ENCODE peak calls at places on chromosome 21, in five cellular contexts. Q is foreskin fibroblast, C is GM12865, G is BE2C, E is AG04450. B is an unnamed sample.

GRCh38 chr21:21860888-21861287 is 862.7 kb downstream of the NCAM2 start:
- DNase-seq in Q (peak), C (no peak), G (no peak), E (no peak), B (no peak)

GRCh38 chr21:42271065-42271464 is 44.1 kb downstream of the TFF3 start:
- DNase-seq in Q (no peak), C (no peak), G (no peak), E (no peak), B (no peak)

GRCh38 chr21:33396966-33397365 is 6.2 kb upstream of the IFNGR2 start:
- DNase-seq in Q (peak), C (no peak), G (no peak), E (no peak), B (peak)

GRCh38 chr21:44090332-44090731 is 16.9 kb upstream of the PWP2 start:
- DNase-seq in Q (no peak), C (no peak), G (no peak), E (no peak), B (no peak)

GRCh38 chr21:34337741-34338140 is 26.1 kb upstream of the KCNE2 start:
- DNase-seq in Q (no peak), C (no peak), G (no peak), E (no peak), B (peak)

GRCh38 chr21:44849616-44850130 is 23.8 kb downstream of the PTTG1IP start:
- DNase-seq in Q (no peak), C (no peak), G (no peak), E (no peak), B (no peak)

GRCh38 chr21:35321322-35322200 is 272.5 kb upstream of the RUNX1 start:
- DNase-seq in Q (no peak), C (peak), G (no peak), E (no peak), B (no peak)

GRCh38 chr21:33550772-33551660 is 8.2 kb downstream of the SON start:
- DNase-seq in Q (no peak), C (no peak), G (no peak), E (no peak), B (no peak)

GRCh38 chr21:41431788-41432548 is 5.9 kb downstream of the MX1 start:
- DNase-seq in Q (no peak), C (peak), G (peak), E (no peak), B (no peak)

GRCh38 chr21:45027241-45028196 is 46.9 kb upstream of the ADARB1 start:
- DNase-seq in Q (no peak), C (no peak), G (peak), E (no peak), B (no peak)

GRCh38 chr21:45886610-45887026 is 95.0 kb upstream of the COL6A1 start:
- DNase-seq in Q (no peak), C (no peak), G (no peak), E (no peak), B (no peak)

GRCh38 chr21:34129039-34129891 is 55.9 kb downstream of the MRPS6 start:
- DNase-seq in Q (peak), C (no peak), G (peak), E (peak), B (peak)

GRCh38 chr21:17828223-17828622 is 9.1 kb upstream of the C21orf91 start:
- DNase-seq in Q (peak), C (no peak), G (no peak), E (no peak), B (peak)

GRCh38 chr21:45972716-45973474 is 8.7 kb upstream of the COL6A1 start:
- DNase-seq in Q (peak), C (no peak), G (peak), E (peak), B (no peak)

GRCh38 chr21:42532466-42533181 is 19.0 kb downstream of the SLC37A1 start:
- DNase-seq in Q (peak), C (no peak), G (no peak), E (no peak), B (no peak)

GRCh38 chr21:45248893-45249381 is 38.8 kb downstream of the POFUT2 start:
- DNase-seq in Q (peak), C (no peak), G (peak), E (no peak), B (no peak)

GRCh38 chr21:17925900-17926299 is 106.7 kb upstream of the C21orf91 start:
- DNase-seq in Q (peak), C (peak), G (peak), E (no peak), B (peak)

GRCh38 chr21:45015469-45015860 is 58.9 kb upstream of the ADARB1 start:
- DNase-seq in Q (no peak), C (no peak), G (no peak), E (no peak), B (no peak)

GRCh38 chr21:45724345-45724961 is 80.9 kb downstream of the PCBP3 start:
- DNase-seq in Q (no peak), C (no peak), G (peak), E (no peak), B (no peak)

GRCh38 chr21:36179145-36179544 is 22.5 kb downstream of the DOP1B start:
- DNase-seq in Q (no peak), C (no peak), G (no peak), E (no peak), B (no peak)

GRCh38 chr21:32858628-32859027 is 87.1 kb upstream of the PAXBP1 start:
- DNase-seq in Q (no peak), C (no peak), G (no peak), E (no peak), B (no peak)

GRCh38 chr21:43012596-43012995 is 38.2 kb downstream of the PKNOX1 start:
- DNase-seq in Q (peak), C (no peak), G (no peak), E (no peak), B (peak)

GRCh38 chr21:32994305-32994704 is 31.4 kb upstream of the OLIG2 start:
- DNase-seq in Q (peak), C (peak), G (no peak), E (no peak), B (peak)

GRCh38 chr21:32423320-32423719 is 10.8 kb downstream of the EVA1C start:
- DNase-seq in Q (peak), C (no peak), G (no peak), E (peak), B (peak)

GRCh38 chr21:14403681-14404318 is 20.9 kb upstream of the HSPA13 start:
- DNase-seq in Q (peak), C (peak), G (no peak), E (no peak), B (peak)

GRCh38 chr21:45940091-45940490 is 41.5 kb upstream of the COL6A1 start:
- DNase-seq in Q (no peak), C (no peak), G (no peak), E (no peak), B (no peak)

GRCh38 chr21:41411449-41412089 is 14.5 kb upstream of the MX1 start:
- DNase-seq in Q (no peak), C (peak), G (no peak), E (no peak), B (peak)

GRCh38 chr21:45637883-45638282 is 5.6 kb upstream of the PCBP3 start:
- DNase-seq in Q (no peak), C (no peak), G (no peak), E (no peak), B (no peak)

GRCh38 chr21:46323227-46323709 is 402 bp downstream of the C21orf58 start:
- DNase-seq in Q (peak), C (peak), G (no peak), E (no peak), B (peak)

GRCh38 chr21:22409571-22409970 is 1411.4 kb downstream of the NCAM2 start:
- DNase-seq in Q (no peak), C (no peak), G (no peak), E (no peak), B (no peak)

GRCh38 chr21:43936186-43936967 is 71.4 kb downstream of the AGPAT3 start:
- DNase-seq in Q (peak), C (no peak), G (no peak), E (no peak), B (no peak)

GRCh38 chr21:46141767-46142580 is 13.4 kb downstream of the FTCD start:
- DNase-seq in Q (no peak), C (no peak), G (no peak), E (no peak), B (no peak)

GRCh38 chr21:44484498-44485253 is 29.4 kb downstream of the LRRC3 start:
- DNase-seq in Q (no peak), C (no peak), G (no peak), E (no peak), B (no peak)

GRCh38 chr21:45930231-45930760 is 51.3 kb upstream of the COL6A1 start:
- DNase-seq in Q (no peak), C (no peak), G (no peak), E (no peak), B (no peak)

GRCh38 chr21:42956824-42957632 is 17.3 kb upstream of the PKNOX1 start:
- DNase-seq in Q (no peak), C (no peak), G (no peak), E (no peak), B (no peak)

DNA sequence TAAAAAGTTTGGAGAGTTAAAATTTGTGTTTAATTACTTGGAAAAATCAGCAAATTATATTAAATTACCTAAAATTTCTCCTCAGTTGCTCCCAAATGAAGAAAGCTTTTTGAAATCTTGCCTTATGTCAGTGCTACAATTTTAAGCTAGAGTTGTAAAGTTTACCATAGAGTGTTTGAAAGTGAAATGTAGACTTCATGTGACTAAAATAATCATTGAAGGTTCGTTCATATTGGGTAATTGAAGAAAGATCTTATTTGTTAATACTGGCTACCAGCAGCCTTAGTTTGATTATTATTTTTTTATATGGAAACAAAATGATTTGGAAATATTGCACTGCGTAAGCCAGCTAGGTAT is 4.4 kb downstream of the DYRK1A start:
- DNase-seq in Q (no peak), C (no peak), G (no peak), E (no peak), B (no peak)
- H3K4me3 ChIP-seq in Q (no peak), C (peak), G (no peak), E (no peak), B (peak)

DNA sequence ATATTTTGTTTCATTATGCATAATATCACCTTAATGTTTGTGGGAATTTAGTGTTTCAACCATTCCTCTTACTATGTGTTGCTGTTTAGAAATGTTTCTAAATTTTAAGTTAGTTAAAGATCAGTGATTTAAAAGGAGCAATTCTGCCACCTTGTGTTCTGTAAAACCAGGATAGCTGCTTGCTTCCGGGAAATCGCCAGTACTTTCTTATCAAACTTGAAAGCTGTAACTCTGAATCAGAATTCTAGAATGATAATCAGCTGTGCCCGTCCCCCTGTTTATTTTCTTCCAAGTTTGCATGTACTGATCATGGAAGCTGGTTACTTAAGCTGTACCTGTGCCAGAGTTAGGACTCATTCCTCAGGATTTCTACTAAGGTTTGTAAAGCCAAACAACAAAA is 656.4 kb downstream of the LTN1 start:
- DNase-seq in Q (peak), C (peak), G (peak), E (peak), B (peak)
- TF ChIP-seq CTCF in Q (peak), C (no peak), G (peak), E (peak), B (peak)

GRCh38 chr21:38770660-38771059 is 35.1 kb upstream of the ETS2 start:
- DNase-seq in Q (no peak), C (no peak), G (no peak), E (no peak), B (no peak)

GRCh38 chr21:38768385-38769071 is 37.2 kb upstream of the ETS2 start:
- DNase-seq in Q (peak), C (peak), G (no peak), E (peak), B (peak)

GRCh38 chr21:38769253-38769780 is 36.4 kb upstream of the ETS2 start:
- DNase-seq in Q (no peak), C (no peak), G (no peak), E (peak), B (no peak)

GRCh38 chr21:38765056-38765455 is 40.7 kb upstream of the ETS2 start:
- DNase-seq in Q (peak), C (no peak), G (no peak), E (no peak), B (no peak)

GRCh38 chr21:38766987-38767722 is 38.6 kb upstream of the ETS2 start:
- DNase-seq in Q (no peak), C (peak), G (no peak), E (no peak), B (peak)
- H3K4me3 ChIP-seq in Q (no peak), C (peak), G (no peak), E (no peak), B (no peak)

GRCh38 chr21:25872271-25872670 is 137.5 kb downstream of the GABPA start:
- DNase-seq in Q (no peak), C (no peak), G (no peak), E (no peak), B (no peak)

GRCh38 chr21:25870084-25870483 is 135.3 kb downstream of the GABPA start:
- DNase-seq in Q (no peak), C (no peak), G (no peak), E (no peak), B (no peak)

GRCh38 chr21:25867041-25867440 is 132.3 kb downstream of the GABPA start:
- DNase-seq in Q (no peak), C (no peak), G (no peak), E (no peak), B (no peak)

DNA sequence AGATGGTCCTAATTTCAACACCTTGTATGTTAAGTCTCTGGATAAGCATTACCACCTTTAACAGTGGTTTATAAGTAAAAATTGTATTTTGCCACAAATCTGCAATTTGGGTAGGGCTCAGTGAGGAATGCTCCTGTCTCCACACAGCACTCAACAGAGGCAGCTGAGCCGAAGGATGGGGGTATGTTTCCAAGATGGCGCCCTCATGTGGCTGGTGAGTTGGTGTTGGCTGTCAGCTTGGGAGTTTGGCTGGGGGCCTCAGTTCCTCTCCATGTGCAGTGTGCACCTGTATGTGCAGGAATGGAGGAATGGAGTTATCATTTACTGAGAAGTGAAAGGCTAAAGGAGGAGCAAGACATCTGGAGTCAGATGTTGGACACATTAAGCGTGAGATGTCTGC is 136.8 kb downstream of the GABPA start:
- DNase-seq in Q (no peak), C (peak), G (peak), E (no peak), B (peak)
- TF ChIP-seq CTCF in Q (no peak), C (peak), G (peak), E (no peak), B (peak)